ENCODE peak calls at places on chromosomes 2 and 18, in eight cellular contexts. One of them, this sample, is unnamed.

GRCh38 chr2:5482929-5483331 is 209.3 kb upstream of the SOX11 start:
- DNase-seq in activated naive CD4-positive, alpha-beta T cell treated with Interleukin-2 at 50 U/mL for 16 hours: no peak
- DNase-seq in stimulated activated CD4-positive, alpha-beta T cell treated with anti-CD3 and anti-CD28 coated beads, Interleukin-1b, Interleukin-23, amount 100 ng/mL, for 1 hour: no peak
- DNase-seq in stimulated activated CD8-positive, alpha-beta memory T cell treated with anti-CD3 and anti-CD28 coated beads, Interleukin-4, amount 100 ng/mL, for 4 hours: no peak
- DNase-seq in H7: no peak
- DNase-seq in GM12865: no peak
- DNase-seq in A549: no peak
- DNase-seq in GM20000: no peak
- DNase-seq in this sample: no peak

GRCh38 chr2:27086722-27087446 is at the start of gene KHK:
- DNase-seq in stimulated activated CD8-positive, alpha-beta memory T cell treated with anti-CD3 and anti-CD28 coated beads, Interleukin-4, amount 100 ng/mL, for 4 hours: no peak
- DNase-seq in A549: peak
- DNase-seq in stimulated activated CD4-positive, alpha-beta T cell treated with anti-CD3 and anti-CD28 coated beads, Interleukin-1b, Interleukin-23, amount 100 ng/mL, for 1 hour: no peak
- DNase-seq in H7: peak
- DNase-seq in GM20000: peak
- DNase-seq in activated naive CD4-positive, alpha-beta T cell treated with Interleukin-2 at 50 U/mL for 16 hours: no peak
- DNase-seq in GM12865: no peak
- DNase-seq in this sample: no peak

GRCh38 chr2:25417715-25418369 is 76.1 kb upstream of the DNMT3A start:
- DNase-seq in H7: no peak
- DNase-seq in GM20000: peak
- DNase-seq in A549: peak
- DNase-seq in activated naive CD4-positive, alpha-beta T cell treated with Interleukin-2 at 50 U/mL for 16 hours: no peak
- DNase-seq in GM12865: peak
- DNase-seq in stimulated activated CD4-positive, alpha-beta T cell treated with anti-CD3 and anti-CD28 coated beads, Interleukin-1b, Interleukin-23, amount 100 ng/mL, for 1 hour: no peak
- DNase-seq in stimulated activated CD8-positive, alpha-beta memory T cell treated with anti-CD3 and anti-CD28 coated beads, Interleukin-4, amount 100 ng/mL, for 4 hours: no peak
- DNase-seq in this sample: no peak

GRCh38 chr2:36698978-36699377 is 2.5 kb downstream of the VIT start:
- DNase-seq in stimulated activated CD4-positive, alpha-beta T cell treated with anti-CD3 and anti-CD28 coated beads, Interleukin-1b, Interleukin-23, amount 100 ng/mL, for 1 hour: no peak
- DNase-seq in activated naive CD4-positive, alpha-beta T cell treated with Interleukin-2 at 50 U/mL for 16 hours: no peak
- DNase-seq in H7: no peak
- DNase-seq in stimulated activated CD8-positive, alpha-beta memory T cell treated with anti-CD3 and anti-CD28 coated beads, Interleukin-4, amount 100 ng/mL, for 4 hours: no peak
- DNase-seq in GM12865: no peak
- DNase-seq in A549: no peak
- DNase-seq in GM20000: no peak
- DNase-seq in this sample: no peak

GRCh38 chr2:86048888-86049287 is 56.8 kb downstream of the POLR1A start:
- DNase-seq in H7: no peak
- DNase-seq in stimulated activated CD8-positive, alpha-beta memory T cell treated with anti-CD3 and anti-CD28 coated beads, Interleukin-4, amount 100 ng/mL, for 4 hours: no peak
- DNase-seq in A549: no peak
- DNase-seq in GM12865: no peak
- DNase-seq in activated naive CD4-positive, alpha-beta T cell treated with Interleukin-2 at 50 U/mL for 16 hours: no peak
- DNase-seq in stimulated activated CD4-positive, alpha-beta T cell treated with anti-CD3 and anti-CD28 coated beads, Interleukin-1b, Interleukin-23, amount 100 ng/mL, for 1 hour: no peak
- DNase-seq in GM20000: no peak
- DNase-seq in this sample: no peak

GRCh38 chr18:25826823-25827617 is 263.4 kb downstream of the SS18 start:
- DNase-seq in GM20000: no peak
- DNase-seq in stimulated activated CD8-positive, alpha-beta memory T cell treated with anti-CD3 and anti-CD28 coated beads, Interleukin-4, amount 100 ng/mL, for 4 hours: no peak
- DNase-seq in stimulated activated CD4-positive, alpha-beta T cell treated with anti-CD3 and anti-CD28 coated beads, Interleukin-1b, Interleukin-23, amount 100 ng/mL, for 1 hour: no peak
- DNase-seq in activated naive CD4-positive, alpha-beta T cell treated with Interleukin-2 at 50 U/mL for 16 hours: no peak
- DNase-seq in A549: no peak
- DNase-seq in GM12865: no peak
- DNase-seq in H7: no peak
- DNase-seq in this sample: no peak

GRCh38 chr18:54004828-54005227 is 219.6 kb downstream of the MBD2 start:
- DNase-seq in GM20000: no peak
- DNase-seq in stimulated activated CD4-positive, alpha-beta T cell treated with anti-CD3 and anti-CD28 coated beads, Interleukin-1b, Interleukin-23, amount 100 ng/mL, for 1 hour: no peak
- DNase-seq in activated naive CD4-positive, alpha-beta T cell treated with Interleukin-2 at 50 U/mL for 16 hours: no peak
- DNase-seq in H7: peak
- DNase-seq in A549: peak
- DNase-seq in GM12865: peak
- DNase-seq in stimulated activated CD8-positive, alpha-beta memory T cell treated with anti-CD3 and anti-CD28 coated beads, Interleukin-4, amount 100 ng/mL, for 4 hours: no peak
- DNase-seq in this sample: no peak

GRCh38 chr2:222703866-222704265 is 32.4 kb downstream of the MOGAT1 start:
- DNase-seq in activated naive CD4-positive, alpha-beta T cell treated with Interleukin-2 at 50 U/mL for 16 hours: no peak
- DNase-seq in GM12865: no peak
- DNase-seq in A549: no peak
- DNase-seq in stimulated activated CD4-positive, alpha-beta T cell treated with anti-CD3 and anti-CD28 coated beads, Interleukin-1b, Interleukin-23, amount 100 ng/mL, for 1 hour: no peak
- DNase-seq in H7: no peak
- DNase-seq in stimulated activated CD8-positive, alpha-beta memory T cell treated with anti-CD3 and anti-CD28 coated beads, Interleukin-4, amount 100 ng/mL, for 4 hours: no peak
- DNase-seq in GM20000: no peak
- DNase-seq in this sample: no peak

GRCh38 chr2:125837108-125837507 is 818.9 kb upstream of the GYPC start:
- DNase-seq in activated naive CD4-positive, alpha-beta T cell treated with Interleukin-2 at 50 U/mL for 16 hours: no peak
- DNase-seq in stimulated activated CD8-positive, alpha-beta memory T cell treated with anti-CD3 and anti-CD28 coated beads, Interleukin-4, amount 100 ng/mL, for 4 hours: no peak
- DNase-seq in H7: peak
- DNase-seq in GM12865: no peak
- DNase-seq in A549: no peak
- DNase-seq in stimulated activated CD4-positive, alpha-beta T cell treated with anti-CD3 and anti-CD28 coated beads, Interleukin-1b, Interleukin-23, amount 100 ng/mL, for 1 hour: no peak
- DNase-seq in GM20000: no peak
- DNase-seq in this sample: no peak

GRCh38 chr2:58107803-58108710 is 61.5 kb downstream of the VRK2 start:
- DNase-seq in GM20000: no peak
- DNase-seq in activated naive CD4-positive, alpha-beta T cell treated with Interleukin-2 at 50 U/mL for 16 hours: no peak
- DNase-seq in stimulated activated CD4-positive, alpha-beta T cell treated with anti-CD3 and anti-CD28 coated beads, Interleukin-1b, Interleukin-23, amount 100 ng/mL, for 1 hour: no peak
- DNase-seq in H7: no peak
- DNase-seq in GM12865: no peak
- DNase-seq in A549: peak
- DNase-seq in stimulated activated CD8-positive, alpha-beta memory T cell treated with anti-CD3 and anti-CD28 coated beads, Interleukin-4, amount 100 ng/mL, for 4 hours: no peak
- DNase-seq in this sample: no peak

GRCh38 chr2:239299218-239299939 is 101.4 kb downstream of the HDAC4 start:
- DNase-seq in activated naive CD4-positive, alpha-beta T cell treated with Interleukin-2 at 50 U/mL for 16 hours: no peak
- DNase-seq in A549: no peak
- DNase-seq in GM12865: no peak
- DNase-seq in H7: no peak
- DNase-seq in stimulated activated CD8-positive, alpha-beta memory T cell treated with anti-CD3 and anti-CD28 coated beads, Interleukin-4, amount 100 ng/mL, for 4 hours: no peak
- DNase-seq in GM20000: no peak
- DNase-seq in stimulated activated CD4-positive, alpha-beta T cell treated with anti-CD3 and anti-CD28 coated beads, Interleukin-1b, Interleukin-23, amount 100 ng/mL, for 1 hour: no peak
- DNase-seq in this sample: no peak

GRCh38 chr2:60861736-60862135 is 19.6 kb upstream of the REL start:
- DNase-seq in activated naive CD4-positive, alpha-beta T cell treated with Interleukin-2 at 50 U/mL for 16 hours: no peak
- DNase-seq in GM12865: no peak
- DNase-seq in stimulated activated CD8-positive, alpha-beta memory T cell treated with anti-CD3 and anti-CD28 coated beads, Interleukin-4, amount 100 ng/mL, for 4 hours: no peak
- DNase-seq in stimulated activated CD4-positive, alpha-beta T cell treated with anti-CD3 and anti-CD28 coated beads, Interleukin-1b, Interleukin-23, amount 100 ng/mL, for 1 hour: no peak
- DNase-seq in H7: no peak
- DNase-seq in A549: no peak
- DNase-seq in GM20000: no peak
- DNase-seq in this sample: no peak

GRCh38 chr2:133937669-133938068 is 316.2 kb upstream of the MGAT5 start:
- DNase-seq in stimulated activated CD4-positive, alpha-beta T cell treated with anti-CD3 and anti-CD28 coated beads, Interleukin-1b, Interleukin-23, amount 100 ng/mL, for 1 hour: no peak
- DNase-seq in H7: no peak
- DNase-seq in activated naive CD4-positive, alpha-beta T cell treated with Interleukin-2 at 50 U/mL for 16 hours: no peak
- DNase-seq in A549: no peak
- DNase-seq in GM20000: no peak
- DNase-seq in stimulated activated CD8-positive, alpha-beta memory T cell treated with anti-CD3 and anti-CD28 coated beads, Interleukin-4, amount 100 ng/mL, for 4 hours: no peak
- DNase-seq in GM12865: no peak
- DNase-seq in this sample: no peak

GRCh38 chr2:128318776-128319456 is at the start of gene HS6ST1:
- DNase-seq in H7: peak
- DNase-seq in A549: peak
- DNase-seq in GM12865: peak
- DNase-seq in stimulated activated CD8-positive, alpha-beta memory T cell treated with anti-CD3 and anti-CD28 coated beads, Interleukin-4, amount 100 ng/mL, for 4 hours: peak
- DNase-seq in GM20000: peak
- DNase-seq in activated naive CD4-positive, alpha-beta T cell treated with Interleukin-2 at 50 U/mL for 16 hours: peak
- DNase-seq in stimulated activated CD4-positive, alpha-beta T cell treated with anti-CD3 and anti-CD28 coated beads, Interleukin-1b, Interleukin-23, amount 100 ng/mL, for 1 hour: peak
- DNase-seq in this sample: peak

GRCh38 chr2:69762513-69763494 is 20.9 kb downstream of the ANXA4 start:
- DNase-seq in stimulated activated CD8-positive, alpha-beta memory T cell treated with anti-CD3 and anti-CD28 coated beads, Interleukin-4, amount 100 ng/mL, for 4 hours: no peak
- DNase-seq in GM20000: no peak
- DNase-seq in GM12865: no peak
- DNase-seq in stimulated activated CD4-positive, alpha-beta T cell treated with anti-CD3 and anti-CD28 coated beads, Interleukin-1b, Interleukin-23, amount 100 ng/mL, for 1 hour: no peak
- DNase-seq in H7: no peak
- DNase-seq in activated naive CD4-positive, alpha-beta T cell treated with Interleukin-2 at 50 U/mL for 16 hours: no peak
- DNase-seq in A549: no peak
- DNase-seq in this sample: no peak

GRCh38 chr2:176080540-176081355 is 3.0 kb downstream of the EVX2 start:
- DNase-seq in GM12865: no peak
- DNase-seq in stimulated activated CD4-positive, alpha-beta T cell treated with anti-CD3 and anti-CD28 coated beads, Interleukin-1b, Interleukin-23, amount 100 ng/mL, for 1 hour: no peak
- DNase-seq in H7: peak
- DNase-seq in activated naive CD4-positive, alpha-beta T cell treated with Interleukin-2 at 50 U/mL for 16 hours: no peak
- DNase-seq in A549: peak
- DNase-seq in stimulated activated CD8-positive, alpha-beta memory T cell treated with anti-CD3 and anti-CD28 coated beads, Interleukin-4, amount 100 ng/mL, for 4 hours: no peak
- DNase-seq in GM20000: no peak
- DNase-seq in this sample: no peak

GRCh38 chr2:218354850-218355443 is 1.7 kb upstream of the CATIP start:
- DNase-seq in H7: no peak
- DNase-seq in stimulated activated CD8-positive, alpha-beta memory T cell treated with anti-CD3 and anti-CD28 coated beads, Interleukin-4, amount 100 ng/mL, for 4 hours: no peak
- DNase-seq in GM20000: no peak
- DNase-seq in A549: no peak
- DNase-seq in stimulated activated CD4-positive, alpha-beta T cell treated with anti-CD3 and anti-CD28 coated beads, Interleukin-1b, Interleukin-23, amount 100 ng/mL, for 1 hour: no peak
- DNase-seq in GM12865: no peak
- DNase-seq in activated naive CD4-positive, alpha-beta T cell treated with Interleukin-2 at 50 U/mL for 16 hours: no peak
- DNase-seq in this sample: no peak

GRCh38 chr2:83042053-83042452 is 1417.0 kb downstream of the SUCLG1 start:
- DNase-seq in A549: no peak
- DNase-seq in GM20000: no peak
- DNase-seq in GM12865: no peak
- DNase-seq in stimulated activated CD8-positive, alpha-beta memory T cell treated with anti-CD3 and anti-CD28 coated beads, Interleukin-4, amount 100 ng/mL, for 4 hours: no peak
- DNase-seq in stimulated activated CD4-positive, alpha-beta T cell treated with anti-CD3 and anti-CD28 coated beads, Interleukin-1b, Interleukin-23, amount 100 ng/mL, for 1 hour: no peak
- DNase-seq in H7: no peak
- DNase-seq in activated naive CD4-positive, alpha-beta T cell treated with Interleukin-2 at 50 U/mL for 16 hours: no peak
- DNase-seq in this sample: no peak

GRCh38 chr2:190909680-190910079 is 29.1 kb downstream of the GLS start:
- DNase-seq in H7: no peak
- DNase-seq in activated naive CD4-positive, alpha-beta T cell treated with Interleukin-2 at 50 U/mL for 16 hours: no peak
- DNase-seq in A549: no peak
- DNase-seq in GM20000: no peak
- DNase-seq in stimulated activated CD8-positive, alpha-beta memory T cell treated with anti-CD3 and anti-CD28 coated beads, Interleukin-4, amount 100 ng/mL, for 4 hours: no peak
- DNase-seq in GM12865: no peak
- DNase-seq in stimulated activated CD4-positive, alpha-beta T cell treated with anti-CD3 and anti-CD28 coated beads, Interleukin-1b, Interleukin-23, amount 100 ng/mL, for 1 hour: no peak
- DNase-seq in this sample: no peak

GRCh38 chr2:24530796-24531195 is 39.7 kb downstream of the NCOA1 start:
- DNase-seq in A549: no peak
- DNase-seq in stimulated activated CD4-positive, alpha-beta T cell treated with anti-CD3 and anti-CD28 coated beads, Interleukin-1b, Interleukin-23, amount 100 ng/mL, for 1 hour: no peak
- DNase-seq in stimulated activated CD8-positive, alpha-beta memory T cell treated with anti-CD3 and anti-CD28 coated beads, Interleukin-4, amount 100 ng/mL, for 4 hours: no peak
- DNase-seq in activated naive CD4-positive, alpha-beta T cell treated with Interleukin-2 at 50 U/mL for 16 hours: no peak
- DNase-seq in H7: no peak
- DNase-seq in GM20000: no peak
- DNase-seq in GM12865: no peak
- DNase-seq in this sample: no peak

GRCh38 chr2:68653538-68653982 is 10.2 kb downstream of the PROKR1 start:
- DNase-seq in GM20000: peak
- DNase-seq in A549: no peak
- DNase-seq in GM12865: peak
- DNase-seq in stimulated activated CD4-positive, alpha-beta T cell treated with anti-CD3 and anti-CD28 coated beads, Interleukin-1b, Interleukin-23, amount 100 ng/mL, for 1 hour: no peak
- DNase-seq in activated naive CD4-positive, alpha-beta T cell treated with Interleukin-2 at 50 U/mL for 16 hours: peak
- DNase-seq in stimulated activated CD8-positive, alpha-beta memory T cell treated with anti-CD3 and anti-CD28 coated beads, Interleukin-4, amount 100 ng/mL, for 4 hours: peak
- DNase-seq in H7: no peak
- DNase-seq in this sample: peak

GRCh38 chr18:30682667-30683066 is 359.9 kb downstream of the DSC3 start:
- DNase-seq in H7: no peak
- DNase-seq in GM20000: no peak
- DNase-seq in GM12865: no peak
- DNase-seq in stimulated activated CD8-positive, alpha-beta memory T cell treated with anti-CD3 and anti-CD28 coated beads, Interleukin-4, amount 100 ng/mL, for 4 hours: no peak
- DNase-seq in activated naive CD4-positive, alpha-beta T cell treated with Interleukin-2 at 50 U/mL for 16 hours: no peak
- DNase-seq in A549: no peak
- DNase-seq in stimulated activated CD4-positive, alpha-beta T cell treated with anti-CD3 and anti-CD28 coated beads, Interleukin-1b, Interleukin-23, amount 100 ng/mL, for 1 hour: no peak
- DNase-seq in this sample: no peak

GRCh38 chr2:234136461-234136860 is 86.0 kb downstream of the SPP2 start:
- DNase-seq in GM12865: peak
- DNase-seq in A549: peak
- DNase-seq in GM20000: no peak
- DNase-seq in stimulated activated CD8-positive, alpha-beta memory T cell treated with anti-CD3 and anti-CD28 coated beads, Interleukin-4, amount 100 ng/mL, for 4 hours: no peak
- DNase-seq in H7: no peak
- DNase-seq in activated naive CD4-positive, alpha-beta T cell treated with Interleukin-2 at 50 U/mL for 16 hours: no peak
- DNase-seq in stimulated activated CD4-positive, alpha-beta T cell treated with anti-CD3 and anti-CD28 coated beads, Interleukin-1b, Interleukin-23, amount 100 ng/mL, for 1 hour: no peak
- DNase-seq in this sample: no peak

GRCh38 chr18:44520981-44521672 is 159.6 kb upstream of the SETBP1 start:
- DNase-seq in GM12865: no peak
- DNase-seq in A549: no peak
- DNase-seq in stimulated activated CD4-positive, alpha-beta T cell treated with anti-CD3 and anti-CD28 coated beads, Interleukin-1b, Interleukin-23, amount 100 ng/mL, for 1 hour: no peak
- DNase-seq in H7: no peak
- DNase-seq in activated naive CD4-positive, alpha-beta T cell treated with Interleukin-2 at 50 U/mL for 16 hours: no peak
- DNase-seq in stimulated activated CD8-positive, alpha-beta memory T cell treated with anti-CD3 and anti-CD28 coated beads, Interleukin-4, amount 100 ng/mL, for 4 hours: no peak
- DNase-seq in GM20000: no peak
- DNase-seq in this sample: no peak

GRCh38 chr2:201580486-201580885 is 62.8 kb downstream of the TMEM237 start:
- DNase-seq in GM12865: no peak
- DNase-seq in A549: peak
- DNase-seq in stimulated activated CD4-positive, alpha-beta T cell treated with anti-CD3 and anti-CD28 coated beads, Interleukin-1b, Interleukin-23, amount 100 ng/mL, for 1 hour: no peak
- DNase-seq in stimulated activated CD8-positive, alpha-beta memory T cell treated with anti-CD3 and anti-CD28 coated beads, Interleukin-4, amount 100 ng/mL, for 4 hours: no peak
- DNase-seq in H7: no peak
- DNase-seq in activated naive CD4-positive, alpha-beta T cell treated with Interleukin-2 at 50 U/mL for 16 hours: no peak
- DNase-seq in GM20000: no peak
- DNase-seq in this sample: no peak

GRCh38 chr2:168997794-168998193 is 33.3 kb downstream of the ABCB11 start:
- DNase-seq in GM20000: no peak
- DNase-seq in A549: no peak
- DNase-seq in stimulated activated CD8-positive, alpha-beta memory T cell treated with anti-CD3 and anti-CD28 coated beads, Interleukin-4, amount 100 ng/mL, for 4 hours: no peak
- DNase-seq in H7: no peak
- DNase-seq in GM12865: no peak
- DNase-seq in activated naive CD4-positive, alpha-beta T cell treated with Interleukin-2 at 50 U/mL for 16 hours: no peak
- DNase-seq in stimulated activated CD4-positive, alpha-beta T cell treated with anti-CD3 and anti-CD28 coated beads, Interleukin-1b, Interleukin-23, amount 100 ng/mL, for 1 hour: no peak
- DNase-seq in this sample: no peak

GRCh38 chr18:58860747-58861224 is 3.9 kb upstream of the ZNF532 start:
- DNase-seq in GM20000: no peak
- DNase-seq in GM12865: no peak
- DNase-seq in A549: no peak
- DNase-seq in H7: no peak
- DNase-seq in activated naive CD4-positive, alpha-beta T cell treated with Interleukin-2 at 50 U/mL for 16 hours: no peak
- DNase-seq in stimulated activated CD4-positive, alpha-beta T cell treated with anti-CD3 and anti-CD28 coated beads, Interleukin-1b, Interleukin-23, amount 100 ng/mL, for 1 hour: no peak
- DNase-seq in stimulated activated CD8-positive, alpha-beta memory T cell treated with anti-CD3 and anti-CD28 coated beads, Interleukin-4, amount 100 ng/mL, for 4 hours: no peak
- DNase-seq in this sample: no peak

This sample was measured in naive thymus-derived CD8-positive, alpha-beta T cell.